ENCODE peak calls at places on chromosomes 5 and 9, in ten cellular contexts. One of them, this sample, is unnamed.

GRCh38 chr9:112719292-112719691 is 1.4 kb upstream of the INIP start:
- DNase-seq in neural crest cell: no peak
- DNase-seq in thoracic aorta: no peak
- DNase-seq in HCT116: no peak
- DNase-seq in right lobe of liver: no peak
- DNase-seq in GM13977: peak; percentile 45
- DNase-seq in AG10803: peak; percentile 81
- DNase-seq in H1: no peak
- DNase-seq in epithelial cell of esophagus: no peak
- DNase-seq in foreskin keratinocyte: no peak
- DNase-seq in this sample: peak; percentile 28

GRCh38 chr9:107635137-107635802 is 145.7 kb upstream of the KLF4 start:
- DNase-seq in neural crest cell: no peak
- DNase-seq in thoracic aorta: no peak
- DNase-seq in HCT116: no peak
- DNase-seq in right lobe of liver: no peak
- DNase-seq in GM13977: no peak
- DNase-seq in AG10803: no peak
- DNase-seq in H1: no peak
- DNase-seq in epithelial cell of esophagus: no peak
- DNase-seq in foreskin keratinocyte: no peak
- DNase-seq in this sample: no peak

GRCh38 chr5:56569576-56569975 is 245.8 kb upstream of the MAP3K1 start:
- DNase-seq in neural crest cell: no peak
- DNase-seq in thoracic aorta: no peak
- DNase-seq in HCT116: no peak
- DNase-seq in right lobe of liver: no peak
- DNase-seq in GM13977: no peak
- DNase-seq in AG10803: peak; percentile 63
- DNase-seq in H1: no peak
- DNase-seq in epithelial cell of esophagus: peak; percentile 50
- DNase-seq in foreskin keratinocyte: no peak
- DNase-seq in this sample: no peak

GRCh38 chr9:128218518-128219389 is 15.6 kb downstream of the DNM1 start:
- DNase-seq in neural crest cell: peak; percentile 94
- DNase-seq in thoracic aorta: peak; percentile 78
- DNase-seq in HCT116: peak; percentile 98
- DNase-seq in right lobe of liver: peak; percentile 92
- DNase-seq in GM13977: peak; percentile 98
- DNase-seq in AG10803: peak; percentile 44
- DNase-seq in H1: peak; percentile 97
- DNase-seq in epithelial cell of esophagus: peak; percentile 97
- DNase-seq in foreskin keratinocyte: peak; percentile 63
- DNase-seq in this sample: peak; percentile 96

GRCh38 chr5:17196686-17197085 is 20.7 kb upstream of the BASP1 start:
- DNase-seq in neural crest cell: no peak
- DNase-seq in thoracic aorta: no peak
- DNase-seq in HCT116: no peak
- DNase-seq in right lobe of liver: no peak
- DNase-seq in GM13977: no peak
- DNase-seq in AG10803: no peak
- DNase-seq in H1: no peak
- DNase-seq in epithelial cell of esophagus: no peak
- DNase-seq in foreskin keratinocyte: no peak
- DNase-seq in this sample: no peak

GRCh38 chr9:133403766-133404439 is 13.9 kb downstream of the REXO4 start:
- DNase-seq in neural crest cell: no peak
- DNase-seq in thoracic aorta: no peak
- DNase-seq in HCT116: peak; percentile 65
- DNase-seq in right lobe of liver: peak; percentile 64
- DNase-seq in GM13977: peak; percentile 64
- DNase-seq in AG10803: peak; percentile 20
- DNase-seq in H1: peak; percentile 43
- DNase-seq in epithelial cell of esophagus: peak; percentile 84
- DNase-seq in foreskin keratinocyte: peak; percentile 33
- DNase-seq in this sample: no peak

GRCh38 chr9:98251554-98251953 is 3.9 kb downstream of the TBC1D2 start:
- DNase-seq in neural crest cell: no peak
- DNase-seq in thoracic aorta: no peak
- DNase-seq in HCT116: peak; percentile 73
- DNase-seq in right lobe of liver: no peak
- DNase-seq in GM13977: no peak
- DNase-seq in AG10803: peak; percentile 58
- DNase-seq in H1: no peak
- DNase-seq in epithelial cell of esophagus: peak; percentile 96
- DNase-seq in foreskin keratinocyte: peak; percentile 81
- DNase-seq in this sample: no peak

GRCh38 chr9:134811673-134812668 is 68.6 kb upstream of the FCN2 start:
- DNase-seq in neural crest cell: no peak
- DNase-seq in thoracic aorta: no peak
- DNase-seq in HCT116: no peak
- DNase-seq in right lobe of liver: no peak
- DNase-seq in GM13977: no peak
- DNase-seq in AG10803: peak; percentile 99
- DNase-seq in H1: peak; percentile 50
- DNase-seq in epithelial cell of esophagus: no peak
- DNase-seq in foreskin keratinocyte: no peak
- DNase-seq in this sample: no peak

GRCh38 chr5:73198833-73199592 is 26.0 kb downstream of the TMEM174 start:
- DNase-seq in neural crest cell: no peak
- DNase-seq in thoracic aorta: no peak
- DNase-seq in HCT116: no peak
- DNase-seq in right lobe of liver: no peak
- DNase-seq in GM13977: no peak
- DNase-seq in AG10803: no peak
- DNase-seq in H1: no peak
- DNase-seq in epithelial cell of esophagus: peak; percentile 29
- DNase-seq in foreskin keratinocyte: no peak
- DNase-seq in this sample: no peak

GRCh38 chr9:91817493-91818225 is 132.4 kb downstream of the ROR2 start:
- DNase-seq in neural crest cell: no peak
- DNase-seq in thoracic aorta: no peak
- DNase-seq in HCT116: no peak
- DNase-seq in right lobe of liver: no peak
- DNase-seq in GM13977: no peak
- DNase-seq in AG10803: peak; percentile 86
- DNase-seq in H1: no peak
- DNase-seq in epithelial cell of esophagus: no peak
- DNase-seq in foreskin keratinocyte: no peak
- DNase-seq in this sample: no peak

GRCh38 chr5:179060116-179061008 is at the start of gene ZNF354C:
- DNase-seq in neural crest cell: peak; percentile 65
- DNase-seq in thoracic aorta: peak; percentile 50
- DNase-seq in HCT116: no peak
- DNase-seq in right lobe of liver: peak; percentile 88
- DNase-seq in GM13977: peak; percentile 46
- DNase-seq in AG10803: peak; percentile 84
- DNase-seq in H1: peak; percentile 33
- DNase-seq in epithelial cell of esophagus: peak; percentile 86
- DNase-seq in foreskin keratinocyte: peak; percentile 68
- DNase-seq in this sample: peak; percentile 60

GRCh38 chr9:134390537-134390936 is 64.3 kb downstream of the RXRA start:
- DNase-seq in neural crest cell: no peak
- DNase-seq in thoracic aorta: no peak
- DNase-seq in HCT116: no peak
- DNase-seq in right lobe of liver: no peak
- DNase-seq in GM13977: peak; percentile 84
- DNase-seq in AG10803: no peak
- DNase-seq in H1: no peak
- DNase-seq in epithelial cell of esophagus: no peak
- DNase-seq in foreskin keratinocyte: no peak
- DNase-seq in this sample: peak; percentile 83

GRCh38 chr5:4640793-4641192 is 499.3 kb upstream of the ADAMTS16 start:
- DNase-seq in neural crest cell: no peak
- DNase-seq in thoracic aorta: no peak
- DNase-seq in HCT116: no peak
- DNase-seq in right lobe of liver: no peak
- DNase-seq in GM13977: no peak
- DNase-seq in AG10803: peak; percentile 9
- DNase-seq in H1: peak; percentile 31
- DNase-seq in epithelial cell of esophagus: peak; percentile 1
- DNase-seq in foreskin keratinocyte: no peak
- DNase-seq in this sample: no peak

GRCh38 chr5:79712741-79713140 is 23.1 kb downstream of the CMYA5 start:
- DNase-seq in neural crest cell: no peak
- DNase-seq in thoracic aorta: no peak
- DNase-seq in HCT116: no peak
- DNase-seq in right lobe of liver: no peak
- DNase-seq in GM13977: no peak
- DNase-seq in AG10803: no peak
- DNase-seq in H1: no peak
- DNase-seq in epithelial cell of esophagus: no peak
- DNase-seq in foreskin keratinocyte: no peak
- DNase-seq in this sample: no peak

GRCh38 chr5:76099756-76100155 is 16.6 kb downstream of the SV2C start:
- DNase-seq in neural crest cell: no peak
- DNase-seq in thoracic aorta: no peak
- DNase-seq in HCT116: no peak
- DNase-seq in right lobe of liver: no peak
- DNase-seq in GM13977: no peak
- DNase-seq in AG10803: no peak
- DNase-seq in H1: no peak
- DNase-seq in epithelial cell of esophagus: no peak
- DNase-seq in foreskin keratinocyte: no peak
- DNase-seq in this sample: no peak

DNA sequence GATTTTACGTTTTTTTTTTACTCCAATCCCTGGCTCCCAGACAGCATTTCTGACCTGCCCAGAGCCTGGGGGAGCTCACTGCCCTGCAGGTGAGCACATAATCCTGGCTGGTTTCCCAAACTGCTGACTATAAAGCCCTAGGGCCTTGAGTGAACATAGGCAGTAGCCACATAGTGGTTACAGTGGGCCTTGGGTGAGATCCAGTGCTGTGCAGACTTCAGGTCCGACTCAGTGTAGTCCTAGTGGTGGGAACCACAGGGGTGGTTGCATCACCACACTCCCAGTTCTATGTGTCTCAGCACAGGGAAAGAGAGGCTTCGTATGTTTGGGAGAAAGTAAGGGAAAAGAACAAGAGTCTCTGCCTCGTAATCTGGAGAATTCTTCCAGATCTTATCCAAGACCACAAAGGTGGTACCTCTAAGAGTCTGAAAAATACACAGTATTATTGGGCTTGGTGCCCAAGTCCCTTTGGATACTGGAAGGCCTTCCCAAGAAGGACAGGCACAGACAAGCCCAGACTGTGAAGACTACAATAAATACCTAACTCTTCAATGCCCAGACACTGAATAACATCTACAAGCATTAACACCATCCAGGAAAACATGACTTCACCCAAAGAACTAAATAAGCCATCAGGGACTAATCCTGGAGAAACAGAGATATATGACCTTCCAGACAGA is 89.4 kb downstream of the TSSK1B start:
- DNase-seq in neural crest cell: no peak
- DNase-seq in thoracic aorta: no peak
- DNase-seq in HCT116: no peak
- DNase-seq in right lobe of liver: no peak
- DNase-seq in GM13977: no peak
- DNase-seq in AG10803: no peak
- DNase-seq in H1: no peak
- DNase-seq in epithelial cell of esophagus: peak; percentile 89
- DNase-seq in foreskin keratinocyte: peak; percentile 94
- DNase-seq in this sample: no peak
- TF ChIP-seq CTCF in neural crest cell: no peak
- TF ChIP-seq CTCF in thoracic aorta: no peak
- TF ChIP-seq CTCF in HCT116: no peak
- TF ChIP-seq CTCF in right lobe of liver: no peak
- TF ChIP-seq CTCF in GM13977: no peak
- TF ChIP-seq CTCF in AG10803: no peak
- TF ChIP-seq CTCF in H1: no peak
- TF ChIP-seq CTCF in epithelial cell of esophagus: peak; percentile 10
- TF ChIP-seq CTCF in foreskin keratinocyte: peak; percentile 16
- TF ChIP-seq CTCF in this sample: no peak

GRCh38 chr5:142770650-142771609 is 753 bp downstream of the ARHGAP26 start:
- DNase-seq in neural crest cell: peak; percentile 35
- DNase-seq in thoracic aorta: no peak
- DNase-seq in HCT116: no peak
- DNase-seq in right lobe of liver: peak; percentile 71
- DNase-seq in GM13977: peak; percentile 46
- DNase-seq in AG10803: peak; percentile 20
- DNase-seq in H1: no peak
- DNase-seq in epithelial cell of esophagus: peak; percentile 54
- DNase-seq in foreskin keratinocyte: peak; percentile 43
- DNase-seq in this sample: peak; percentile 58
- TF ChIP-seq CTCF in neural crest cell: no peak
- TF ChIP-seq CTCF in thoracic aorta: no peak
- TF ChIP-seq CTCF in HCT116: peak; percentile 11
- TF ChIP-seq CTCF in right lobe of liver: no peak
- TF ChIP-seq CTCF in GM13977: no peak
- TF ChIP-seq CTCF in AG10803: no peak
- TF ChIP-seq CTCF in H1: peak; percentile 35
- TF ChIP-seq CTCF in epithelial cell of esophagus: no peak
- TF ChIP-seq CTCF in foreskin keratinocyte: peak; percentile 31
- TF ChIP-seq CTCF in this sample: no peak

DNA sequence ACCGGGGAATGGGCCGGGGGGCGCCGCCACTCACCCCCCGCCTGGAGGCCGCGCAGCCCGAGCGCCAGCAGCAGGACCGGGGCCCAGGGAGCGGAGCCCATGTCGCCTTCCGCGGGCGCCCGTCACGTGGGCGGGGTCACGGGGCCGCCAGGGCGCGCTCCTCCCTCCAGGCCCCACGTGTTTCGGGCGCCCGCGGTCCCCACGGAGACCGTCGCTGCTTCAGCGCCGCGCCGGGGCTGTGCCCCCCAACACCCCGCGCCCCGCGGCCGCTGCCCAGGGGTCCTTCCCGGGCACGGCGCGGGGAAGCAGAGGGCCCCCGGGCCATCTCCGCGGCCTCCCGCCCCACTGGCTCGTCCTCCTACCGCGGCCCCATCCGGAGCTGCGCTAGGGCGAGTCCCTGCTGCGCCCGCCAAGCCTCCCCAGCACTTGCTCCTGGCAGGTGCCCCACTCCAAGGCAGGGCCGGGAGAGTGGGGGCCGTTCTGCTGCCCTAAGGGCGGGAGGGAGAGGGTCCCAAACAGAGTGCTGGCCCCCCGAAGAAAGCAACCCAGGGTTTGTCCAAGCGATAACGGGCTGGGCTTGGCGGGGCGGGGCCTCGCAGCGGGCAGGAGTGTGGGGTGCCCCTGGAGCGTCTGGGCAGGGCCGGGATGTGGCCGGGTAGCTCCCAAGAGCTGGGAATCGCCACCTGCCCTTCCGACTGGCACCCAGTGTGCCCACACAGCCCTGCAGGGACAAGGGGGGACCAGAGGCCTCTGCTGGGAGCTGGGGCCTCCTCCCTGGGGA is at the start of gene DPP7:
- DNase-seq in neural crest cell: no peak
- DNase-seq in thoracic aorta: no peak
- DNase-seq in HCT116: no peak
- DNase-seq in right lobe of liver: peak; percentile 85
- DNase-seq in GM13977: peak; percentile 97
- DNase-seq in AG10803: peak; percentile 40
- DNase-seq in H1: no peak
- DNase-seq in epithelial cell of esophagus: peak; percentile 48
- DNase-seq in foreskin keratinocyte: no peak
- DNase-seq in this sample: peak; percentile 98
- TF ChIP-seq CTCF in neural crest cell: no peak
- TF ChIP-seq CTCF in thoracic aorta: no peak
- TF ChIP-seq CTCF in HCT116: no peak
- TF ChIP-seq CTCF in right lobe of liver: no peak
- TF ChIP-seq CTCF in GM13977: no peak
- TF ChIP-seq CTCF in AG10803: no peak
- TF ChIP-seq CTCF in H1: no peak
- TF ChIP-seq CTCF in epithelial cell of esophagus: no peak
- TF ChIP-seq CTCF in foreskin keratinocyte: no peak
- TF ChIP-seq CTCF in this sample: no peak

GRCh38 chr9:33209394-33209793 is 30.6 kb upstream of the SPINK4 start:
- DNase-seq in neural crest cell: no peak
- DNase-seq in thoracic aorta: no peak
- DNase-seq in HCT116: no peak
- DNase-seq in right lobe of liver: no peak
- DNase-seq in GM13977: no peak
- DNase-seq in AG10803: no peak
- DNase-seq in H1: no peak
- DNase-seq in epithelial cell of esophagus: no peak
- DNase-seq in foreskin keratinocyte: no peak
- DNase-seq in this sample: no peak
- TF ChIP-seq CTCF in neural crest cell: no peak
- TF ChIP-seq CTCF in thoracic aorta: no peak
- TF ChIP-seq CTCF in HCT116: no peak
- TF ChIP-seq CTCF in right lobe of liver: no peak
- TF ChIP-seq CTCF in GM13977: no peak
- TF ChIP-seq CTCF in AG10803: no peak
- TF ChIP-seq CTCF in H1: no peak
- TF ChIP-seq CTCF in epithelial cell of esophagus: no peak
- TF ChIP-seq CTCF in foreskin keratinocyte: no peak
- TF ChIP-seq CTCF in this sample: no peak

This sample was measured in GM20000.